ENCODE peak calls at places on chromosomes 1 and 21, in seven cellular contexts. F is stimulated activated CD8-positive, alpha-beta memory T cell treated with anti-CD3 and anti-CD28 coated beads, Interleukin-4, amount 100 ng/mL, for 4 hours; T is mesothelial cell of epicardium; Q is H54; P is HCT116; G is astrocyte of the spinal cord; E is coronary artery. A is an unnamed sample.

GRCh38 chr21:24844672-24845071 is 762.6 kb downstream of the MRPL39 start:
- DNase-seq in F (no peak), T (no peak), Q (no peak), P (no peak), G (no peak), E (no peak), A (no peak)

GRCh38 chr21:33732038-33732437 is 89.7 kb downstream of the ITSN1 start:
- DNase-seq in F (no peak), T (no peak), Q (no peak), P (no peak), G (no peak), E (no peak), A (peak; percentile 27)

GRCh38 chr1:43537423-43538142 is 6.9 kb downstream of the PTPRF start:
- DNase-seq in F (no peak), T (no peak), Q (peak; percentile 40), P (no peak), G (peak; percentile 33), E (no peak), A (peak; percentile 19)

GRCh38 chr1:173866462-173866861 is 1.3 kb downstream of the GAS5 start:
- DNase-seq in F (no peak), T (no peak), Q (no peak), P (no peak), G (no peak), E (no peak), A (no peak)

GRCh38 chr1:101174722-101175121 is 62.1 kb upstream of the S1PR1 start:
- DNase-seq in F (no peak), T (no peak), Q (peak; percentile 29), P (no peak), G (peak; percentile 79), E (no peak), A (peak; percentile 64)

GRCh38 chr1:100443739-100444571 is 91.6 kb downstream of the CDC14A start:
- DNase-seq in F (no peak), T (no peak), Q (no peak), P (no peak), G (peak; percentile 63), E (no peak), A (peak; percentile 66)

GRCh38 chr1:234998174-234998741 is 130.4 kb downstream of the TOMM20 start:
- DNase-seq in F (no peak), T (no peak), Q (no peak), P (peak; percentile 80), G (peak; percentile 80), E (peak; percentile 89), A (peak; percentile 57)

GRCh38 chr1:247531937-247532336 is 4.3 kb downstream of the OR2C3 start:
- DNase-seq in F (no peak), T (no peak), Q (no peak), P (no peak), G (no peak), E (no peak), A (no peak)

GRCh38 chr1:186304982-186305949 is 69.8 kb downstream of the TPR start:
- DNase-seq in F (no peak), T (no peak), Q (no peak), P (peak; percentile 33), G (peak; percentile 17), E (no peak), A (peak; percentile 38)

GRCh38 chr21:35426897-35427296 is 377.8 kb upstream of the RUNX1 start:
- DNase-seq in F (no peak), T (no peak), Q (no peak), P (no peak), G (no peak), E (no peak), A (no peak)

GRCh38 chr1:50447961-50448360 is 24.7 kb upstream of the DMRTA2 start:
- DNase-seq in F (no peak), T (no peak), Q (no peak), P (no peak), G (no peak), E (no peak), A (no peak)

GRCh38 chr1:169266133-169266532 is 101.5 kb downstream of the NME7 start:
- DNase-seq in F (no peak), T (no peak), Q (no peak), P (no peak), G (no peak), E (no peak), A (no peak)

GRCh38 chr1:205071801-205072200 is 12.5 kb downstream of the TMEM81 start:
- DNase-seq in F (no peak), T (no peak), Q (no peak), P (no peak), G (no peak), E (peak; percentile 43), A (no peak)

GRCh38 chr1:67476906-67477305 is 46.7 kb upstream of the SERBP1 start:
- DNase-seq in F (no peak), T (no peak), Q (no peak), P (no peak), G (no peak), E (no peak), A (no peak)

GRCh38 chr1:80375662-80376061 is 1369.1 kb upstream of the ADGRL4 start:
- DNase-seq in F (no peak), T (no peak), Q (peak; percentile 19), P (no peak), G (peak; percentile 61), E (no peak), A (peak; percentile 56)

GRCh38 chr21:15616864-15617574 is 112.8 kb upstream of the USP25 start:
- DNase-seq in F (no peak), T (no peak), Q (no peak), P (no peak), G (no peak), E (no peak), A (peak; percentile 64)